ENCODE peak calls at places on chromosomes 13 and 19, in five cellular contexts. L is activated CD8-positive, alpha-beta memory T cell treated with anti-CD3 and anti-CD28 coated beads, Interleukin-2, amount 10 ng/mL, durations not matched to agents 7 days and 5 days; P is D341Med; Y is NCI-H1436; F is neural crest cell. V is an unnamed sample.

GRCh38 chr13:112680741-112681360 is 9.0 kb upstream of the ATP11A start:
- DNase-seq in L (no peak), P (no peak), Y (no peak), F (no peak), V (no peak)

GRCh38 chr19:38662508-38663155 is 15.2 kb downstream of the ACTN4 start:
- DNase-seq in L (no peak), P (no peak), Y (no peak), F (no peak), V (no peak)

GRCh38 chr19:33868076-33868735 is 71.5 kb downstream of the KCTD15 start:
- DNase-seq in L (no peak), P (no peak), Y (no peak), F (no peak), V (no peak)

GRCh38 chr13:73189365-73189764 is 130.6 kb downstream of the KLF5 start:
- DNase-seq in L (no peak), P (no peak), Y (no peak), F (no peak), V (no peak)

GRCh38 chr19:46608581-46609345 is 7.6 kb downstream of the CALM3 start:
- DNase-seq in L (no peak), P (no peak), Y (no peak), F (no peak), V (no peak)

GRCh38 chr13:44417876-44418275 is 44.3 kb downstream of the SERP2 start:
- DNase-seq in L (no peak), P (no peak), Y (no peak), F (no peak), V (no peak)

GRCh38 chr19:19628499-19629134 is 597 bp upstream of the LPAR2 start:
- DNase-seq in L (peak; percentile 62), P (peak; percentile 73), Y (peak; percentile 54), F (peak; percentile 70), V (peak; percentile 34)

GRCh38 chr13:111410232-111411021 is 90.0 kb downstream of the TEX29 start:
- DNase-seq in L (no peak), P (no peak), Y (no peak), F (no peak), V (no peak)

V was measured in activated CD4-positive, alpha-beta memory T cell treated with anti-CD3 and anti-CD28 coated beads, Interleukin-2, amount 10 ng/mL, durations not matched to agents 7 days and 5 days.